ENCODE peak calls at places on chromosomes 2 and 18, in six cellular contexts. G is GM12892, U is H1, O is K562, H is GM12878, P is HepG2. W is an unnamed sample.

GRCh38 chr2:38315707-38316333 is 61.3 kb downstream of the ATL2 start:
- DNase-seq in G (peak), U (no peak), O (peak), H (peak), P (peak), W (peak)

GRCh38 chr18:7417742-7418141 is 149.4 kb upstream of the PTPRM start:
- DNase-seq in G (no peak), U (no peak), O (no peak), H (no peak), P (no peak), W (no peak)

GRCh38 chr2:20868377-20868776 is 45.5 kb upstream of the LDAH start:
- DNase-seq in G (peak), U (no peak), O (no peak), H (peak), P (no peak), W (peak)

GRCh38 chr2:96409543-96410184 is 74.1 kb downstream of the NCAPH start:
- DNase-seq in G (no peak), U (no peak), O (no peak), H (no peak), P (no peak), W (no peak)

GRCh38 chr18:24488824-24489493 is 28.5 kb downstream of the HRH4 start:
- DNase-seq in G (no peak), U (no peak), O (peak), H (peak), P (peak), W (peak)

GRCh38 chr2:191889924-191890323 is 43.0 kb upstream of the CAVIN2 start:
- DNase-seq in G (no peak), U (no peak), O (no peak), H (no peak), P (no peak), W (no peak)

GRCh38 chr2:50687327-50687726 is 344.6 kb downstream of the NRXN1 start:
- DNase-seq in G (no peak), U (no peak), O (no peak), H (no peak), P (no peak), W (no peak)

GRCh38 chr18:76686737-76687231 is 135.6 kb upstream of the ZNF236 start:
- DNase-seq in G (no peak), U (no peak), O (no peak), H (peak), P (peak), W (peak)

GRCh38 chr18:35110554-35111058 is 69.4 kb downstream of the MAPRE2 start:
- DNase-seq in G (no peak), U (no peak), O (peak), H (no peak), P (no peak), W (no peak)

GRCh38 chr18:35104391-35105051 is 63.3 kb downstream of the MAPRE2 start:
- DNase-seq in G (no peak), U (no peak), O (no peak), H (no peak), P (no peak), W (no peak)

GRCh38 chr18:35106013-35106844 is 65.0 kb downstream of the MAPRE2 start:
- DNase-seq in G (no peak), U (no peak), O (no peak), H (no peak), P (no peak), W (no peak)

GRCh38 chr18:35110037-35110436 is 68.8 kb downstream of the MAPRE2 start:
- DNase-seq in G (no peak), U (no peak), O (no peak), H (no peak), P (no peak), W (no peak)

GRCh38 chr18:35106845-35107148 is 65.6 kb downstream of the MAPRE2 start:
- DNase-seq in G (no peak), U (no peak), O (no peak), H (no peak), P (no peak), W (no peak)
- TF ChIP-seq POLR2A in G (no peak), U (no peak), O (no peak), H (no peak), P (no peak), W (no peak)

DNA sequence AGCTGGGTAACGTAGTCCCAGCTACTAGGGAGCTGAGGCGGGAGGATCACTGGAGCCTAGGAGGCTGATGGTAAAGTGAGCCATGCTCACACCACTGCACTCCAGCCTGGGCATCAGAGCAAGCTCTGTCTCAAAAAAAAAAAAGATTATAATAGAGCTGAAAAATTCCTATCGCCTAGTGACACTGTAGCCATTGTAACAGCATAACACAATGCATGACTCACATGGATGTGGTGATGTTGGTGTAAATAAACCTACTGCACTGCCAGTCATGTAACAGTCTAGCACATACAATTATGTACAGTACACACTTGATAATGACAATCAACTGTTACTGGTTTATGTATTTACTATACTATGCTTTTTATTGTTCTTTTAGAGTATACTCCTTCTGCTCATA is 39.6 kb downstream of the MGAT4A start:
- DNase-seq in G (no peak), U (no peak), O (no peak), H (no peak), P (peak), W (no peak)
- TF ChIP-seq TAF1 in G (no peak), U (no peak), O (no peak), H (no peak), P (no peak), W (no peak)

GRCh38 chr2:43129676-43130547 is 96.5 kb downstream of the ZFP36L2 start:
- DNase-seq in G (no peak), U (no peak), O (no peak), H (no peak), P (peak), W (no peak)
- TF ChIP-seq POLR2A in G (no peak), U (no peak), O (no peak), H (no peak), P (no peak), W (no peak)

GRCh38 chr2:119208791-119209203 is 14.8 kb upstream of the STEAP3 start:
- DNase-seq in G (no peak), U (no peak), O (no peak), H (no peak), P (no peak), W (no peak)
- TF ChIP-seq TAF1 in G (no peak), U (no peak), O (no peak), H (no peak), P (no peak), W (no peak)